ENCODE peak calls at places on chromosomes 1 and 21, in seven cellular contexts. One of them, this sample, is unnamed.
A peak's percentile ranks its signal among the peaks of the same experiment; 100 is the strongest.

GRCh38 chr1:206672844-206673758 is 11.6 kb upstream of the MAPKAPK2 start:
- DNase-seq in activated CD4-positive, alpha-beta T cell treated with anti-CD3 and anti-CD28 coated beads, Interleukin-2, amount 10 ng/mL, durations not matched to agents 7 days and 5 days: no peak
- DNase-seq in germinal center: no peak
- DNase-seq in LHCN-M2: peak; percentile 59
- DNase-seq in occipital lobe: no peak
- DNase-seq in iris pigment epithelial cell: peak; percentile 59
- DNase-seq in right cardiac atrium: no peak
- DNase-seq in this sample: no peak

GRCh38 chr1:204932573-204932909 is 61.9 kb downstream of the NFASC start:
- DNase-seq in iris pigment epithelial cell: no peak
- DNase-seq in occipital lobe: no peak
- DNase-seq in germinal center: no peak
- DNase-seq in LHCN-M2: no peak
- DNase-seq in activated CD4-positive, alpha-beta T cell treated with anti-CD3 and anti-CD28 coated beads, Interleukin-2, amount 10 ng/mL, durations not matched to agents 7 days and 5 days: no peak
- DNase-seq in right cardiac atrium: no peak
- DNase-seq in this sample: no peak

GRCh38 chr1:184813528-184814089 is 59.0 kb upstream of the EDEM3 start:
- DNase-seq in germinal center: no peak
- DNase-seq in occipital lobe: no peak
- DNase-seq in iris pigment epithelial cell: no peak
- DNase-seq in LHCN-M2: peak; percentile 36
- DNase-seq in activated CD4-positive, alpha-beta T cell treated with anti-CD3 and anti-CD28 coated beads, Interleukin-2, amount 10 ng/mL, durations not matched to agents 7 days and 5 days: no peak
- DNase-seq in right cardiac atrium: no peak
- DNase-seq in this sample: no peak

GRCh38 chr1:171788696-171789095 is 7.2 kb downstream of the METTL13 start:
- DNase-seq in germinal center: no peak
- DNase-seq in LHCN-M2: peak; percentile 44
- DNase-seq in occipital lobe: no peak
- DNase-seq in right cardiac atrium: no peak
- DNase-seq in iris pigment epithelial cell: peak; percentile 87
- DNase-seq in activated CD4-positive, alpha-beta T cell treated with anti-CD3 and anti-CD28 coated beads, Interleukin-2, amount 10 ng/mL, durations not matched to agents 7 days and 5 days: no peak
- DNase-seq in this sample: no peak

GRCh38 chr1:197464039-197464438 is 196.0 kb downstream of the CRB1 start:
- DNase-seq in germinal center: no peak
- DNase-seq in activated CD4-positive, alpha-beta T cell treated with anti-CD3 and anti-CD28 coated beads, Interleukin-2, amount 10 ng/mL, durations not matched to agents 7 days and 5 days: no peak
- DNase-seq in LHCN-M2: peak; percentile 75
- DNase-seq in occipital lobe: peak; percentile 16
- DNase-seq in right cardiac atrium: peak; percentile 55
- DNase-seq in iris pigment epithelial cell: peak; percentile 83
- DNase-seq in this sample: no peak

GRCh38 chr21:37393786-37394185 is 27.2 kb downstream of the DYRK1A start:
- DNase-seq in occipital lobe: no peak
- DNase-seq in right cardiac atrium: peak; percentile 34
- DNase-seq in iris pigment epithelial cell: no peak
- DNase-seq in LHCN-M2: no peak
- DNase-seq in activated CD4-positive, alpha-beta T cell treated with anti-CD3 and anti-CD28 coated beads, Interleukin-2, amount 10 ng/mL, durations not matched to agents 7 days and 5 days: no peak
- DNase-seq in germinal center: no peak
- DNase-seq in this sample: no peak

GRCh38 chr1:175824079-175824478 is 80.7 kb upstream of the TNR start:
- DNase-seq in activated CD4-positive, alpha-beta T cell treated with anti-CD3 and anti-CD28 coated beads, Interleukin-2, amount 10 ng/mL, durations not matched to agents 7 days and 5 days: peak; percentile 17
- DNase-seq in LHCN-M2: no peak
- DNase-seq in occipital lobe: no peak
- DNase-seq in germinal center: no peak
- DNase-seq in right cardiac atrium: no peak
- DNase-seq in iris pigment epithelial cell: no peak
- DNase-seq in this sample: no peak

GRCh38 chr1:44630116-44630515 is 44.2 kb downstream of the TMEM53 start:
- DNase-seq in activated CD4-positive, alpha-beta T cell treated with anti-CD3 and anti-CD28 coated beads, Interleukin-2, amount 10 ng/mL, durations not matched to agents 7 days and 5 days: no peak
- DNase-seq in right cardiac atrium: no peak
- DNase-seq in occipital lobe: no peak
- DNase-seq in LHCN-M2: no peak
- DNase-seq in iris pigment epithelial cell: peak; percentile 59
- DNase-seq in germinal center: no peak
- DNase-seq in this sample: no peak

GRCh38 chr1:21451212-21451611 is 11.3 kb downstream of the NBPF3 start:
- DNase-seq in LHCN-M2: peak; percentile 74
- DNase-seq in iris pigment epithelial cell: peak; percentile 91
- DNase-seq in occipital lobe: no peak
- DNase-seq in germinal center: no peak
- DNase-seq in right cardiac atrium: no peak
- DNase-seq in activated CD4-positive, alpha-beta T cell treated with anti-CD3 and anti-CD28 coated beads, Interleukin-2, amount 10 ng/mL, durations not matched to agents 7 days and 5 days: no peak
- DNase-seq in this sample: no peak

GRCh38 chr1:226790545-226791181 is 51.6 kb upstream of the ITPKB start:
- DNase-seq in occipital lobe: no peak
- DNase-seq in right cardiac atrium: no peak
- DNase-seq in iris pigment epithelial cell: no peak
- DNase-seq in germinal center: no peak
- DNase-seq in LHCN-M2: no peak
- DNase-seq in activated CD4-positive, alpha-beta T cell treated with anti-CD3 and anti-CD28 coated beads, Interleukin-2, amount 10 ng/mL, durations not matched to agents 7 days and 5 days: no peak
- DNase-seq in this sample: no peak

GRCh38 chr1:155184835-155185782 is 11.5 kb downstream of the TRIM46 start:
- DNase-seq in activated CD4-positive, alpha-beta T cell treated with anti-CD3 and anti-CD28 coated beads, Interleukin-2, amount 10 ng/mL, durations not matched to agents 7 days and 5 days: no peak
- DNase-seq in iris pigment epithelial cell: no peak
- DNase-seq in right cardiac atrium: peak; percentile 72
- DNase-seq in germinal center: peak; percentile 84
- DNase-seq in LHCN-M2: no peak
- DNase-seq in occipital lobe: no peak
- DNase-seq in this sample: peak; percentile 77

GRCh38 chr1:152164542-152165136 is 5.6 kb upstream of the RPTN start:
- DNase-seq in activated CD4-positive, alpha-beta T cell treated with anti-CD3 and anti-CD28 coated beads, Interleukin-2, amount 10 ng/mL, durations not matched to agents 7 days and 5 days: no peak
- DNase-seq in right cardiac atrium: no peak
- DNase-seq in occipital lobe: no peak
- DNase-seq in LHCN-M2: no peak
- DNase-seq in germinal center: no peak
- DNase-seq in iris pigment epithelial cell: no peak
- DNase-seq in this sample: no peak

GRCh38 chr1:237013608-237014007 is 9.4 kb upstream of the MT1HL1 start:
- DNase-seq in right cardiac atrium: no peak
- DNase-seq in iris pigment epithelial cell: no peak
- DNase-seq in activated CD4-positive, alpha-beta T cell treated with anti-CD3 and anti-CD28 coated beads, Interleukin-2, amount 10 ng/mL, durations not matched to agents 7 days and 5 days: no peak
- DNase-seq in LHCN-M2: no peak
- DNase-seq in occipital lobe: no peak
- DNase-seq in germinal center: no peak
- DNase-seq in this sample: no peak

GRCh38 chr21:43913928-43914327 is 48.9 kb downstream of the AGPAT3 start:
- DNase-seq in occipital lobe: no peak
- DNase-seq in LHCN-M2: peak; percentile 7
- DNase-seq in iris pigment epithelial cell: peak; percentile 31
- DNase-seq in right cardiac atrium: peak; percentile 59
- DNase-seq in activated CD4-positive, alpha-beta T cell treated with anti-CD3 and anti-CD28 coated beads, Interleukin-2, amount 10 ng/mL, durations not matched to agents 7 days and 5 days: no peak
- DNase-seq in germinal center: no peak
- DNase-seq in this sample: no peak

GRCh38 chr1:94720091-94720793 is 99.9 kb upstream of the SLC44A3 start:
- DNase-seq in germinal center: peak; percentile 6
- DNase-seq in iris pigment epithelial cell: no peak
- DNase-seq in occipital lobe: no peak
- DNase-seq in LHCN-M2: no peak
- DNase-seq in right cardiac atrium: no peak
- DNase-seq in activated CD4-positive, alpha-beta T cell treated with anti-CD3 and anti-CD28 coated beads, Interleukin-2, amount 10 ng/mL, durations not matched to agents 7 days and 5 days: no peak
- DNase-seq in this sample: no peak

GRCh38 chr1:40303790-40304189 is 13.3 kb downstream of the COL9A2 start:
- DNase-seq in germinal center: no peak
- DNase-seq in activated CD4-positive, alpha-beta T cell treated with anti-CD3 and anti-CD28 coated beads, Interleukin-2, amount 10 ng/mL, durations not matched to agents 7 days and 5 days: no peak
- DNase-seq in occipital lobe: no peak
- DNase-seq in LHCN-M2: no peak
- DNase-seq in right cardiac atrium: no peak
- DNase-seq in iris pigment epithelial cell: no peak
- DNase-seq in this sample: no peak

This sample was measured in Peyer's patch.